ENCODE peak calls at places on chromosome 17, in nine cellular contexts. One of them, this sample, is unnamed.

GRCh38 chr17:52255347-52255746 is 96.8 kb upstream of the CA10 start:
- DNase-seq in lower leg skin: no peak
- DNase-seq in NCI-H345: no peak
- DNase-seq in GM12864: no peak
- DNase-seq in T-helper 2 cell: no peak
- DNase-seq in activated T-cell treated with anti-CD3 and anti-CD28 coated beads for 1 hour: no peak
- DNase-seq in left ventricle myocardium inferior: no peak
- DNase-seq in dorsolateral prefrontal cortex: no peak
- DNase-seq in choroid plexus epithelial cell: no peak
- DNase-seq in this sample: no peak

GRCh38 chr17:51402881-51403280 is 142.5 kb downstream of the UTP18 start:
- DNase-seq in left ventricle myocardium inferior: no peak
- DNase-seq in T-helper 2 cell: no peak
- DNase-seq in lower leg skin: no peak
- DNase-seq in NCI-H345: no peak
- DNase-seq in dorsolateral prefrontal cortex: no peak
- DNase-seq in GM12864: no peak
- DNase-seq in choroid plexus epithelial cell: no peak
- DNase-seq in activated T-cell treated with anti-CD3 and anti-CD28 coated beads for 1 hour: no peak
- DNase-seq in this sample: no peak

GRCh38 chr17:35918665-35919064 is 11.9 kb downstream of the RDM1 start:
- DNase-seq in left ventricle myocardium inferior: no peak
- DNase-seq in activated T-cell treated with anti-CD3 and anti-CD28 coated beads for 1 hour: no peak
- DNase-seq in dorsolateral prefrontal cortex: no peak
- DNase-seq in GM12864: no peak
- DNase-seq in choroid plexus epithelial cell: no peak
- DNase-seq in lower leg skin: no peak
- DNase-seq in NCI-H345: no peak
- DNase-seq in T-helper 2 cell: no peak
- DNase-seq in this sample: no peak

GRCh38 chr17:38536661-38537060 is 69.1 kb downstream of the SRCIN1 start:
- DNase-seq in NCI-H345: no peak
- DNase-seq in activated T-cell treated with anti-CD3 and anti-CD28 coated beads for 1 hour: no peak
- DNase-seq in left ventricle myocardium inferior: no peak
- DNase-seq in GM12864: no peak
- DNase-seq in lower leg skin: no peak
- DNase-seq in dorsolateral prefrontal cortex: no peak
- DNase-seq in T-helper 2 cell: no peak
- DNase-seq in choroid plexus epithelial cell: no peak
- DNase-seq in this sample: no peak

GRCh38 chr17:53894591-53894990 is 71.9 kb downstream of the KIF2B start:
- DNase-seq in choroid plexus epithelial cell: no peak
- DNase-seq in left ventricle myocardium inferior: no peak
- DNase-seq in GM12864: no peak
- DNase-seq in T-helper 2 cell: no peak
- DNase-seq in NCI-H345: no peak
- DNase-seq in activated T-cell treated with anti-CD3 and anti-CD28 coated beads for 1 hour: no peak
- DNase-seq in lower leg skin: no peak
- DNase-seq in dorsolateral prefrontal cortex: no peak
- DNase-seq in this sample: no peak

GRCh38 chr17:46121165-46121764 is 72.0 kb downstream of the KANSL1 start:
- DNase-seq in left ventricle myocardium inferior: no peak
- DNase-seq in choroid plexus epithelial cell: no peak
- DNase-seq in T-helper 2 cell: no peak
- DNase-seq in dorsolateral prefrontal cortex: no peak
- DNase-seq in GM12864: no peak
- DNase-seq in lower leg skin: no peak
- DNase-seq in NCI-H345: no peak
- DNase-seq in activated T-cell treated with anti-CD3 and anti-CD28 coated beads for 1 hour: no peak
- DNase-seq in this sample: no peak

GRCh38 chr17:41785876-41786226 is 660 bp downstream of the JUP start:
- DNase-seq in dorsolateral prefrontal cortex: no peak
- DNase-seq in lower leg skin: peak; percentile 82
- DNase-seq in T-helper 2 cell: no peak
- DNase-seq in GM12864: no peak
- DNase-seq in activated T-cell treated with anti-CD3 and anti-CD28 coated beads for 1 hour: no peak
- DNase-seq in left ventricle myocardium inferior: no peak
- DNase-seq in NCI-H345: peak; percentile 68
- DNase-seq in choroid plexus epithelial cell: no peak
- DNase-seq in this sample: no peak

GRCh38 chr17:61997649-61998048 is 67.4 kb downstream of the MED13 start:
- DNase-seq in T-helper 2 cell: no peak
- DNase-seq in choroid plexus epithelial cell: peak; percentile 67
- DNase-seq in lower leg skin: no peak
- DNase-seq in GM12864: no peak
- DNase-seq in NCI-H345: no peak
- DNase-seq in activated T-cell treated with anti-CD3 and anti-CD28 coated beads for 1 hour: no peak
- DNase-seq in dorsolateral prefrontal cortex: no peak
- DNase-seq in left ventricle myocardium inferior: no peak
- DNase-seq in this sample: peak; percentile 2

GRCh38 chr17:57379237-57380054 is 123.1 kb downstream of the MSI2 start:
- DNase-seq in lower leg skin: no peak
- DNase-seq in NCI-H345: no peak
- DNase-seq in choroid plexus epithelial cell: no peak
- DNase-seq in dorsolateral prefrontal cortex: no peak
- DNase-seq in left ventricle myocardium inferior: no peak
- DNase-seq in T-helper 2 cell: no peak
- DNase-seq in GM12864: no peak
- DNase-seq in activated T-cell treated with anti-CD3 and anti-CD28 coated beads for 1 hour: no peak
- DNase-seq in this sample: no peak

GRCh38 chr17:62808576-62808970 is 459 bp upstream of the MARCHF10 start:
- DNase-seq in lower leg skin: no peak
- DNase-seq in T-helper 2 cell: no peak
- DNase-seq in activated T-cell treated with anti-CD3 and anti-CD28 coated beads for 1 hour: no peak
- DNase-seq in dorsolateral prefrontal cortex: no peak
- DNase-seq in GM12864: no peak
- DNase-seq in NCI-H345: peak; percentile 51
- DNase-seq in left ventricle myocardium inferior: no peak
- DNase-seq in choroid plexus epithelial cell: no peak
- DNase-seq in this sample: no peak

GRCh38 chr17:35183332-35183731 is 10.9 kb downstream of the SLC35G3 start:
- DNase-seq in NCI-H345: no peak
- DNase-seq in GM12864: no peak
- DNase-seq in activated T-cell treated with anti-CD3 and anti-CD28 coated beads for 1 hour: no peak
- DNase-seq in lower leg skin: no peak
- DNase-seq in T-helper 2 cell: no peak
- DNase-seq in dorsolateral prefrontal cortex: no peak
- DNase-seq in left ventricle myocardium inferior: no peak
- DNase-seq in choroid plexus epithelial cell: no peak
- DNase-seq in this sample: no peak

GRCh38 chr17:69734656-69735055 is 320.2 kb downstream of the MAP2K6 start:
- DNase-seq in lower leg skin: no peak
- DNase-seq in choroid plexus epithelial cell: no peak
- DNase-seq in GM12864: no peak
- DNase-seq in T-helper 2 cell: no peak
- DNase-seq in NCI-H345: no peak
- DNase-seq in left ventricle myocardium inferior: no peak
- DNase-seq in dorsolateral prefrontal cortex: no peak
- DNase-seq in activated T-cell treated with anti-CD3 and anti-CD28 coated beads for 1 hour: no peak
- DNase-seq in this sample: no peak

GRCh38 chr17:61018938-61019337 is 341.3 kb downstream of the BCAS3 start:
- DNase-seq in left ventricle myocardium inferior: no peak
- DNase-seq in choroid plexus epithelial cell: no peak
- DNase-seq in NCI-H345: no peak
- DNase-seq in lower leg skin: no peak
- DNase-seq in dorsolateral prefrontal cortex: no peak
- DNase-seq in T-helper 2 cell: no peak
- DNase-seq in GM12864: no peak
- DNase-seq in activated T-cell treated with anti-CD3 and anti-CD28 coated beads for 1 hour: no peak
- DNase-seq in this sample: no peak

GRCh38 chr17:48074322-48075054 is 26.3 kb downstream of the NFE2L1 start:
- DNase-seq in lower leg skin: peak; percentile 85
- DNase-seq in left ventricle myocardium inferior: peak; percentile 62
- DNase-seq in dorsolateral prefrontal cortex: peak; percentile 63
- DNase-seq in NCI-H345: peak; percentile 59
- DNase-seq in choroid plexus epithelial cell: peak; percentile 88
- DNase-seq in T-helper 2 cell: peak; percentile 63
- DNase-seq in activated T-cell treated with anti-CD3 and anti-CD28 coated beads for 1 hour: peak; percentile 68
- DNase-seq in GM12864: no peak
- DNase-seq in this sample: peak; percentile 62

GRCh38 chr17:77728022-77728671 is 230.4 kb upstream of the TNRC6C start:
- DNase-seq in left ventricle myocardium inferior: peak; percentile 56
- DNase-seq in dorsolateral prefrontal cortex: peak; percentile 50
- DNase-seq in NCI-H345: peak; percentile 61
- DNase-seq in activated T-cell treated with anti-CD3 and anti-CD28 coated beads for 1 hour: no peak
- DNase-seq in choroid plexus epithelial cell: peak; percentile 22
- DNase-seq in T-helper 2 cell: no peak
- DNase-seq in lower leg skin: peak; percentile 34
- DNase-seq in GM12864: no peak
- DNase-seq in this sample: peak; percentile 28

GRCh38 chr17:72826602-72827001 is 265.9 kb downstream of the SLC39A11 start:
- DNase-seq in left ventricle myocardium inferior: no peak
- DNase-seq in dorsolateral prefrontal cortex: no peak
- DNase-seq in choroid plexus epithelial cell: peak; percentile 60
- DNase-seq in activated T-cell treated with anti-CD3 and anti-CD28 coated beads for 1 hour: no peak
- DNase-seq in T-helper 2 cell: no peak
- DNase-seq in lower leg skin: no peak
- DNase-seq in NCI-H345: no peak
- DNase-seq in GM12864: no peak
- DNase-seq in this sample: no peak

GRCh38 chr17:74994440-74994839 is 7.0 kb downstream of the CDR2L start:
- DNase-seq in dorsolateral prefrontal cortex: no peak
- DNase-seq in choroid plexus epithelial cell: peak; percentile 66
- DNase-seq in GM12864: no peak
- DNase-seq in T-helper 2 cell: no peak
- DNase-seq in left ventricle myocardium inferior: no peak
- DNase-seq in lower leg skin: no peak
- DNase-seq in activated T-cell treated with anti-CD3 and anti-CD28 coated beads for 1 hour: no peak
- DNase-seq in NCI-H345: no peak
- DNase-seq in this sample: no peak

GRCh38 chr17:77491921-77492445 is 351.2 kb downstream of the SEC14L1 start:
- DNase-seq in dorsolateral prefrontal cortex: no peak
- DNase-seq in activated T-cell treated with anti-CD3 and anti-CD28 coated beads for 1 hour: no peak
- DNase-seq in left ventricle myocardium inferior: peak; percentile 11
- DNase-seq in choroid plexus epithelial cell: no peak
- DNase-seq in NCI-H345: no peak
- DNase-seq in T-helper 2 cell: no peak
- DNase-seq in lower leg skin: no peak
- DNase-seq in GM12864: peak; percentile 44
- DNase-seq in this sample: no peak

GRCh38 chr17:74854792-74855191 is 4.9 kb downstream of the GRIN2C start:
- DNase-seq in dorsolateral prefrontal cortex: no peak
- DNase-seq in activated T-cell treated with anti-CD3 and anti-CD28 coated beads for 1 hour: no peak
- DNase-seq in NCI-H345: no peak
- DNase-seq in T-helper 2 cell: no peak
- DNase-seq in choroid plexus epithelial cell: no peak
- DNase-seq in GM12864: no peak
- DNase-seq in lower leg skin: no peak
- DNase-seq in left ventricle myocardium inferior: no peak
- DNase-seq in this sample: no peak

GRCh38 chr17:4249452-4250029 is 14.2 kb downstream of the ANKFY1 start:
- DNase-seq in NCI-H345: no peak
- DNase-seq in lower leg skin: no peak
- DNase-seq in dorsolateral prefrontal cortex: no peak
- DNase-seq in GM12864: peak; percentile 13
- DNase-seq in activated T-cell treated with anti-CD3 and anti-CD28 coated beads for 1 hour: no peak
- DNase-seq in T-helper 2 cell: no peak
- DNase-seq in choroid plexus epithelial cell: peak; percentile 70
- DNase-seq in left ventricle myocardium inferior: no peak
- DNase-seq in this sample: no peak

This sample was measured in AG09319.